ENCODE peak calls at places on chromosomes 1 and 21, in five cellular contexts. A is heart left ventricle; Q is CD8-positive, alpha-beta T cell; W is astrocyte; M is endothelial cell of umbilical vein. I is an unnamed sample.

GRCh38 chr1:218351617-218352438 is 6.7 kb downstream of the TGFB2 start:
- DNase-seq in M (peak; percentile 77), Q (no peak), W (peak; percentile 84), A (no peak), I (no peak)

GRCh38 chr1:112544011-112544688 is 35.4 kb downstream of the WNT2B start:
- DNase-seq in A (no peak), Q (no peak), M (peak; percentile 92), W (peak; percentile 95), I (no peak)

GRCh38 chr1:8238141-8239038 is 79.5 kb upstream of the SLC45A1 start:
- DNase-seq in M (peak; percentile 71), Q (no peak), W (peak; percentile 98), A (no peak), I (no peak)

GRCh38 chr1:89540406-89540970 is 15.9 kb downstream of the LRRC8B start:
- DNase-seq in Q (no peak), A (no peak), M (peak; percentile 20), W (no peak), I (no peak)

GRCh38 chr1:154833841-154834240 is 36.2 kb downstream of the KCNN3 start:
- DNase-seq in A (no peak), Q (no peak), W (no peak), M (peak; percentile 76), I (no peak)

GRCh38 chr1:83102630-83103071 is 896.3 kb downstream of the TTLL7 start:
- DNase-seq in W (peak; percentile 67), Q (no peak), A (no peak), M (no peak), I (no peak)

GRCh38 chr21:46284077-46284644 is 1.2 kb downstream of the MCM3AP start:
- DNase-seq in M (peak; percentile 51), W (no peak), A (no peak), Q (no peak), I (no peak)

GRCh38 chr1:28343405-28343804 is 14.6 kb downstream of the MED18 start:
- DNase-seq in Q (no peak), A (no peak), M (no peak), W (peak; percentile 72), I (no peak)

GRCh38 chr1:7707527-7707926 is 63.6 kb upstream of the VAMP3 start:
- DNase-seq in M (no peak), Q (no peak), A (no peak), W (peak; percentile 47), I (no peak)

GRCh38 chr1:111704776-111705175 is 34.4 kb downstream of the INKA2 start:
- DNase-seq in A (no peak), M (no peak), Q (no peak), W (peak; percentile 15), I (no peak)

GRCh38 chr21:40095477-40095876 is 228.2 kb downstream of the PCP4 start:
- DNase-seq in M (no peak), A (no peak), Q (no peak), W (no peak), I (no peak)

GRCh38 chr1:21638531-21639341 is 30.4 kb downstream of the RAP1GAP start:
- DNase-seq in M (no peak), Q (no peak), A (peak; percentile 54), W (peak; percentile 67), I (peak; percentile 64)

GRCh38 chr1:23394176-23394575 is 24.5 kb upstream of the ZNF436 start:
- DNase-seq in W (peak; percentile 76), A (no peak), Q (no peak), M (peak; percentile 25), I (no peak)

GRCh38 chr21:45393021-45393420 is 11.9 kb upstream of the COL18A1 start:
- DNase-seq in W (no peak), Q (no peak), A (peak; percentile 18), M (no peak), I (no peak)

GRCh38 chr1:185400057-185400456 is 83.0 kb upstream of the IVNS1ABP start:
- DNase-seq in W (peak; percentile 83), Q (no peak), M (no peak), A (no peak), I (no peak)

GRCh38 chr1:43774359-43774758 is 67.0 kb downstream of the ST3GAL3 start:
- DNase-seq in W (peak; percentile 53), A (no peak), M (no peak), Q (no peak), I (no peak)

GRCh38 chr1:58017641-58018040 is 528.9 kb downstream of the OMA1 start:
- DNase-seq in Q (no peak), A (no peak), M (no peak), W (no peak), I (no peak)

GRCh38 chr1:184507604-184508289 is 120.9 kb downstream of the C1orf21 start:
- DNase-seq in W (peak; percentile 48), Q (no peak), M (peak; percentile 72), A (no peak), I (no peak)

GRCh38 chr1:117110774-117111173 is 10.8 kb downstream of the TRIM45 start:
- DNase-seq in A (no peak), Q (no peak), M (peak; percentile 25), W (peak; percentile 26), I (no peak)

GRCh38 chr1:36321119-36321951 is 2.1 kb downstream of the EVA1B start:
- DNase-seq in W (peak; percentile 52), M (no peak), A (peak; percentile 92), Q (no peak), I (peak; percentile 75)

DNA sequence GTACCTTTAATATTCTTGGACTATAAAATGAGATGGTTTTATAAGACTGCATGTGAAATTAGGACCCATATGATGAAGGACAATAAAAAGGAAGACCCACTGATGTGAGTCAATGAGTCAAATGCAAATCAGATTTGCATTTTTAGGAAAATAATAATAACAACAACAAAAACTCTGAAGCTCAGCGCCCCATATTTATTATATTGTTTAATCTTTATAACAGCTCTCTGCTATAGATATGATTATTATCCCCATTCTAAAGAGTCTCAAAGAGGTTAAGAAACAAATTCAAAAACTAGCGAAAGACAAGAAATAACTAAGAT is 850 bp upstream of the SELL start:
- DNase-seq in A (no peak), Q (no peak), W (no peak), M (no peak), I (no peak)
- TF ChIP-seq CTCF in A (no peak), Q (peak; percentile 42), W (no peak), M (no peak), I (peak; percentile 5)

GRCh38 chr1:202268032-202268431 is 73.7 kb downstream of the UBE2T start:
- DNase-seq in Q (no peak), W (no peak), A (no peak), M (no peak), I (no peak)
- H3K27me3 ChIP-seq in Q (no peaks in the 10 kb centered on the region), W (peaks cover 43% of the 10 kb centered on the region), A (no peaks in the 10 kb centered on the region), M (peaks cover 44% of the 10 kb centered on the region), I (no peaks in the 10 kb centered on the region)

GRCh38 chr21:42649122-42650032 is 4.0 kb upstream of the PDE9A start:
- DNase-seq in W (no peak), Q (no peak), M (no peak), A (no peak), I (no peak)

GRCh38 chr21:42650033-42650370 is 3.4 kb upstream of the PDE9A start:
- DNase-seq in W (no peak), Q (no peak), A (no peak), M (no peak), I (no peak)

GRCh38 chr21:42651515-42652401 is 1.7 kb upstream of the PDE9A start:
- DNase-seq in W (no peak), M (no peak), Q (no peak), A (no peak), I (no peak)

GRCh38 chr21:42652527-42653491 is 612 bp upstream of the PDE9A start:
- DNase-seq in M (peak; percentile 52), A (peak; percentile 76), Q (no peak), W (no peak), I (peak; percentile 76)

GRCh38 chr21:42650441-42651421 is 2.7 kb upstream of the PDE9A start:
- DNase-seq in Q (no peak), A (no peak), W (no peak), M (no peak), I (no peak)
- TF ChIP-seq CTCF in Q (no peak), A (no peak), W (no peak), M (no peak), I (no peak)

GRCh38 chr1:11855430-11855829 is 3.3 kb downstream of the NPPB start:
- DNase-seq in Q (no peak), W (no peak), A (no peak), M (no peak), I (no peak)
- H3K27me3 ChIP-seq in Q (peaks cover 13% of the 10 kb centered on the region), W (peaks cover 22% of the 10 kb centered on the region), A (peaks cover 12% of the 10 kb centered on the region), M (peaks cover 18% of the 10 kb centered on the region), I (peaks cover 4% of the 10 kb centered on the region)

DNA sequence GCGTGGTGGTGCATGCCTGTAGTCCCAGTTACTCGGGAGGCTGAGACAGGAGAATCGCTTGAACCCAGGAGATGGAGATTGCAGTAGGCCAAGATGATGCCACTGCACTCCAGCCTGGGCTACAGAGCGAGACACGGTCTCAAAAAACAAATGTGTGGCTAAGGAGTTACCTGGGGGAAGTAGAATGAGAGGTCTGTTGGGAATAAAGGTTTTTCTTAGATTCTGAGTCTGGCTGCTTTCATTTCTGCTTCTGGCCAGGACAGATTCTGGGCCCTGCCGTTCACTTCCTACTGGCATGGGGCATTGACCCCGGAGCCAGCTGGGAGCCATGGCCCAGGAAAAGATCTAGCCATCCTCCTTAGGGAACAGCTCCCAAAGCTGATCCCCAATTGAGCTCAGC is 426 bp upstream of the DCDC2B start:
- DNase-seq in Q (no peak), A (no peak), M (no peak), W (no peak), I (no peak)
- TF ChIP-seq CTCF in Q (no peak), A (no peak), M (no peak), W (no peak), I (no peak)

DNA sequence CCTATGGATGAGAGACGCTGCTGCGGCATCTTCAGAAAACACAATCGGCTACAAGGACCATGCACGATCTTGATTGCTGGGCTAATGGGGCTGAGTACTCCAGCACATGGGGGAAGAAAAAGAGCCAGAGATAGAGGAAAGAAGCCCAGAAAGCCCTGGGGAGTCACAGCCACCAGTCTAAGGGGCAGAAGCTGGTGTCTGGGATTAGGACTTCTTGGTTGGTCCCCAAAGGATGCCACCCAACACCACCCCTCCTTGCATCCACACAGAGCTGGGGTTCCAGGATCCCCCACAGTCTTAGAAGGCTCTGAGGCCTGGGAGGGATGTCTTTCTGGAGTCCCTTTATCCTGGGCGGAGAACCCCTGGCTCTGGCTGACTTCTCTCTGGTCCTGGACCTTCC is 98.4 kb upstream of the TARDBP start:
- DNase-seq in W (no peak), Q (no peak), A (no peak), M (no peak), I (no peak)
- H3K27me3 ChIP-seq in W (peaks cover 17% of the 10 kb centered on the region), Q (no peaks in the 10 kb centered on the region), A (peaks cover 2% of the 10 kb centered on the region), M (no peaks in the 10 kb centered on the region), I (no peaks in the 10 kb centered on the region)

GRCh38 chr1:198166900-198167299 is 10.1 kb downstream of the NEK7 start:
- DNase-seq in Q (no peak), W (no peak), M (no peak), A (no peak), I (no peak)
- TF ChIP-seq CTCF in Q (no peak), W (no peak), M (no peak), A (no peak), I (no peak)

I was measured in right atrium auricular region.